ENCODE peak calls at places on chromosomes 4 and X, in eight cellular contexts. A is mesenchymal stem cell; R is choroid plexus epithelial cell; B is central memory CD4-positive, alpha-beta T cell; D is memory B cell; T is RPMI8226; W is ureter; J is stimulated activated naive CD8-positive, alpha-beta T cell treated with anti-CD3 and anti-CD28 coated beads, Interleukin-15, amount 100 ng/mL, for 72 hours. E is an unnamed sample.

GRCh38 chrX:46913710-46914109 is 1.5 kb downstream of the JADE3 start:
- DNase-seq in A (peak; percentile 37), R (peak; percentile 41), B (no peak), D (no peak), T (peak; percentile 25), W (peak; percentile 45), J (no peak), E (no peak)

GRCh38 chrX:129665916-129666644 is 11.3 kb upstream of the APLN start:
- DNase-seq in A (peak; percentile 72), R (peak; percentile 69), B (no peak), D (no peak), T (no peak), W (no peak), J (no peak), E (no peak)

GRCh38 chr4:189206953-189207352 is 733.7 kb upstream of the FRG1 start:
- DNase-seq in A (no peak), R (no peak), B (no peak), D (no peak), T (no peak), W (no peak), J (no peak), E (no peak)

GRCh38 chr4:185728886-185729285 is 83.1 kb downstream of the SORBS2 start:
- DNase-seq in A (no peak), R (no peak), B (no peak), D (no peak), T (no peak), W (no peak), J (no peak), E (no peak)

GRCh38 chrX:4547218-4547836 is 833.9 kb upstream of the PRKX start:
- DNase-seq in A (peak; percentile 32), R (peak; percentile 43), B (peak; percentile 21), D (peak; percentile 42), T (peak; percentile 51), W (peak; percentile 48), J (peak; percentile 19), E (peak; percentile 46)

GRCh38 chr4:67939195-67939594 is 24.1 kb downstream of the TMPRSS11A start:
- DNase-seq in A (no peak), R (no peak), B (no peak), D (no peak), T (no peak), W (no peak), J (no peak), E (no peak)

GRCh38 chr4:23062188-23062587 is 369.5 kb downstream of the GBA3 start:
- DNase-seq in A (no peak), R (no peak), B (no peak), D (no peak), T (no peak), W (no peak), J (no peak), E (no peak)

GRCh38 chr4:41747230-41748055 is 1.1 kb downstream of the PHOX2B start:
- DNase-seq in A (no peak), R (no peak), B (no peak), D (no peak), T (no peak), W (no peak), J (no peak), E (no peak)

GRCh38 chr4:144174401-144175067 is 34.0 kb upstream of the GYPA start:
- DNase-seq in A (peak; percentile 63), R (peak; percentile 84), B (peak; percentile 24), D (no peak), T (peak; percentile 41), W (no peak), J (peak; percentile 18), E (peak; percentile 54)

GRCh38 chrX:30653415-30654131 is at the start of gene GK:
- DNase-seq in A (peak; percentile 31), R (no peak), B (no peak), D (no peak), T (peak; percentile 16), W (peak; percentile 53), J (no peak), E (peak; percentile 19)

GRCh38 chr4:33961751-33962150 is 2282.6 kb downstream of the ARAP2 start:
- DNase-seq in A (no peak), R (peak; percentile 23), B (no peak), D (no peak), T (no peak), W (no peak), J (no peak), E (no peak)

GRCh38 chrX:116272328-116272727 is 101.8 kb downstream of the AGTR2 start:
- DNase-seq in A (peak; percentile 81), R (peak; percentile 95), B (no peak), D (no peak), T (no peak), W (no peak), J (no peak), E (no peak)

GRCh38 chr4:101348367-101348827 is 1.1 kb upstream of the PPP3CA start:
- DNase-seq in A (no peak), R (no peak), B (no peak), D (no peak), T (peak; percentile 10), W (peak; percentile 46), J (no peak), E (no peak)

GRCh38 chr4:121873604-121874003 is 3.3 kb upstream of the BBS7 start:
- DNase-seq in A (no peak), R (no peak), B (no peak), D (no peak), T (no peak), W (no peak), J (no peak), E (no peak)

GRCh38 chrX:108298165-108298602 is 140.0 kb downstream of the COL4A6 start:
- DNase-seq in A (no peak), R (no peak), B (no peak), D (no peak), T (no peak), W (no peak), J (no peak), E (no peak)

GRCh38 chrX:17047224-17047623 is 100.8 kb downstream of the REPS2 start:
- DNase-seq in A (no peak), R (no peak), B (no peak), D (no peak), T (no peak), W (no peak), J (no peak), E (no peak)

GRCh38 chr4:104677122-104677521 is 182.4 kb upstream of the CXXC4 start:
- DNase-seq in A (no peak), R (no peak), B (no peak), D (no peak), T (peak; percentile 3), W (no peak), J (no peak), E (no peak)

E was measured in OCI-LY7.